ENCODE peak calls at places on chromosomes 3 and 15, in five cellular contexts. One of them, this sample, is unnamed.

GRCh38 chr3:30578479-30578878 is 27.9 kb upstream of the TGFBR2 start:
- DNase-seq in HepG2: peak; percentile 61
- DNase-seq in A549: peak; percentile 77
- DNase-seq in GM12878: no peak
- DNase-seq in K562: no peak
- DNase-seq in this sample: no peak

GRCh38 chr3:34842706-34843478 is 796.4 kb upstream of the ARPP21 start:
- DNase-seq in K562: no peak
- DNase-seq in HepG2: no peak
- DNase-seq in A549: no peak
- DNase-seq in GM12878: no peak
- DNase-seq in this sample: peak; percentile 36

GRCh38 chr3:136141296-136141785 is 54.8 kb downstream of the MSL2 start:
- DNase-seq in A549: no peak
- DNase-seq in HepG2: no peak
- DNase-seq in GM12878: no peak
- DNase-seq in K562: no peak
- DNase-seq in this sample: no peak

GRCh38 chr15:85379403-85380131 is 836 bp upstream of the AKAP13 start:
- DNase-seq in HepG2: no peak
- DNase-seq in A549: peak; percentile 27
- DNase-seq in GM12878: no peak
- DNase-seq in K562: no peak
- DNase-seq in this sample: peak; percentile 28

GRCh38 chr3:130901463-130902204 is 7.8 kb downstream of the ATP2C1 start:
- DNase-seq in K562: no peak
- DNase-seq in GM12878: no peak
- DNase-seq in HepG2: no peak
- DNase-seq in A549: peak; percentile 5
- DNase-seq in this sample: no peak

GRCh38 chr3:59310736-59311135 is 260.9 kb upstream of the CFAP20DC start:
- DNase-seq in HepG2: no peak
- DNase-seq in A549: no peak
- DNase-seq in GM12878: no peak
- DNase-seq in K562: no peak
- DNase-seq in this sample: no peak

GRCh38 chr3:185560676-185561075 is 8.3 kb upstream of the LIPH start:
- DNase-seq in A549: no peak
- DNase-seq in K562: no peak
- DNase-seq in GM12878: no peak
- DNase-seq in HepG2: no peak
- DNase-seq in this sample: peak; percentile 57

GRCh38 chr3:45499529-45499928 is 95.0 kb upstream of the LIMD1 start:
- DNase-seq in HepG2: peak; percentile 12
- DNase-seq in K562: no peak
- DNase-seq in GM12878: no peak
- DNase-seq in A549: peak; percentile 34
- DNase-seq in this sample: peak; percentile 20

GRCh38 chr3:170355738-170356595 is 1.5 kb upstream of the SKIL start:
- DNase-seq in K562: peak; percentile 31
- DNase-seq in HepG2: no peak
- DNase-seq in A549: peak; percentile 66
- DNase-seq in GM12878: peak; percentile 66
- DNase-seq in this sample: peak; percentile 62

GRCh38 chr15:73326157-73326556 is 42.6 kb downstream of the HCN4 start:
- DNase-seq in HepG2: no peak
- DNase-seq in A549: no peak
- DNase-seq in GM12878: no peak
- DNase-seq in K562: no peak
- DNase-seq in this sample: no peak

GRCh38 chr3:22491326-22491725 is 711.8 kb upstream of the UBE2E2 start:
- DNase-seq in HepG2: no peak
- DNase-seq in A549: no peak
- DNase-seq in K562: no peak
- DNase-seq in GM12878: no peak
- DNase-seq in this sample: no peak

GRCh38 chr3:182215881-182216280 is 504.2 kb downstream of the SOX2 start:
- DNase-seq in A549: no peak
- DNase-seq in GM12878: no peak
- DNase-seq in HepG2: no peak
- DNase-seq in K562: no peak
- DNase-seq in this sample: no peak

GRCh38 chr3:64224826-64225606 is at the start of gene PRICKLE2:
- DNase-seq in A549: peak; percentile 90
- DNase-seq in K562: no peak
- DNase-seq in GM12878: peak; percentile 35
- DNase-seq in HepG2: no peak
- DNase-seq in this sample: peak; percentile 86

GRCh38 chr3:65497846-65498245 is 540.9 kb downstream of the MAGI1 start:
- DNase-seq in GM12878: no peak
- DNase-seq in K562: no peak
- DNase-seq in A549: no peak
- DNase-seq in HepG2: no peak
- DNase-seq in this sample: no peak

GRCh38 chr3:179263134-179263533 is 12.2 kb upstream of the KCNMB3 start:
- DNase-seq in HepG2: no peak
- DNase-seq in A549: no peak
- DNase-seq in GM12878: no peak
- DNase-seq in K562: no peak
- DNase-seq in this sample: no peak

GRCh38 chr3:155631323-155632019 is 113.4 kb downstream of the PLCH1 start:
- DNase-seq in K562: no peak
- DNase-seq in HepG2: no peak
- DNase-seq in GM12878: no peak
- DNase-seq in A549: no peak
- DNase-seq in this sample: no peak

GRCh38 chr3:15428539-15428938 is 1.1 kb downstream of the EAF1 start:
- DNase-seq in A549: peak; percentile 15
- DNase-seq in K562: peak; percentile 26
- DNase-seq in GM12878: no peak
- DNase-seq in HepG2: no peak
- DNase-seq in this sample: no peak

GRCh38 chr15:100140527-100141303 is 201.1 kb downstream of the ADAMTS17 start:
- DNase-seq in HepG2: no peak
- DNase-seq in A549: no peak
- DNase-seq in GM12878: no peak
- DNase-seq in K562: no peak
- DNase-seq in this sample: no peak

GRCh38 chr3:45453887-45454286 is 65.5 kb downstream of the LARS2 start:
- DNase-seq in HepG2: no peak
- DNase-seq in GM12878: no peak
- DNase-seq in K562: peak; percentile 30
- DNase-seq in A549: no peak
- DNase-seq in this sample: no peak

GRCh38 chr3:195522254-195523023 is 20.7 kb downstream of the PPP1R2 start:
- DNase-seq in GM12878: no peak
- DNase-seq in A549: peak; percentile 13
- DNase-seq in K562: peak; percentile 51
- DNase-seq in HepG2: no peak
- DNase-seq in this sample: peak; percentile 46

GRCh38 chr3:122858373-122858772 is 63.5 kb downstream of the SLC49A4 start:
- DNase-seq in HepG2: peak; percentile 12
- DNase-seq in A549: peak; percentile 40
- DNase-seq in K562: no peak
- DNase-seq in GM12878: no peak
- DNase-seq in this sample: peak; percentile 19

GRCh38 chr3:42745776-42746454 is 27.1 kb downstream of the CCDC13 start:
- DNase-seq in K562: no peak
- DNase-seq in HepG2: no peak
- DNase-seq in A549: no peak
- DNase-seq in GM12878: no peak
- DNase-seq in this sample: peak; percentile 18

DNA sequence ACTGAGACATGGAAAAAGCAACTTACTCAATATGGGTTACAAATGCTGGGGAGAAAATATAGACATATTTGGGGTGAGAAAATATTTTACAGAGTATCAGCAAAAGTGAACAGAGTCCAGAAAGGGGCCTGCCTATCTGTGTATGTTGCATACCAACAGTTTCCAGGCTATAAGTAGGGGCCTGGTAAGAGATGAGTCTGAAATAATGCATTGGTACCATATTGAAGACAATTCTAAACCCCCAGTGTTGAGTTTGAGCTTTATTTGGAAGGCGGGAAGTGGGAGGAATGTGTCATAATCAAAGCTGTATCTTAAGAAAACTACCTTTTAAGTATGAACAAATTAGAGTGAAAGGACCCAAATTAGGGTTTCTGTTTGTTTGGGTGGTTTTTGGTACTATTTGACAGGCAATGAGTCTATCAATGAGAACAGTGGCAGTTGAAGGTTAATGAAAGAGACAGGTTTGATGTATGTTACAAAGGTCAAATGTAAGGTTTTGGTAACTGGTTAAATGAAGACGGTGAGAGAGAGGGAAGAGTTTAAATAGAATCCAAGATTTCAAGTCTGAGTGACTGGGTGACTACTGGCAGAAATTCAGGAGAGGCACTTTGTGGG is 106.3 kb upstream of the ZBED2 start:
- DNase-seq in A549: no peak
- DNase-seq in K562: no peak
- DNase-seq in GM12878: no peak
- DNase-seq in HepG2: no peak
- DNase-seq in this sample: no peak
- TF ChIP-seq JUNB in A549: no peak
- TF ChIP-seq JUNB in K562: no peak
- TF ChIP-seq JUNB in GM12878: no peak
- TF ChIP-seq JUNB in HepG2: no peak
- TF ChIP-seq JUNB in this sample: no peak

DNA sequence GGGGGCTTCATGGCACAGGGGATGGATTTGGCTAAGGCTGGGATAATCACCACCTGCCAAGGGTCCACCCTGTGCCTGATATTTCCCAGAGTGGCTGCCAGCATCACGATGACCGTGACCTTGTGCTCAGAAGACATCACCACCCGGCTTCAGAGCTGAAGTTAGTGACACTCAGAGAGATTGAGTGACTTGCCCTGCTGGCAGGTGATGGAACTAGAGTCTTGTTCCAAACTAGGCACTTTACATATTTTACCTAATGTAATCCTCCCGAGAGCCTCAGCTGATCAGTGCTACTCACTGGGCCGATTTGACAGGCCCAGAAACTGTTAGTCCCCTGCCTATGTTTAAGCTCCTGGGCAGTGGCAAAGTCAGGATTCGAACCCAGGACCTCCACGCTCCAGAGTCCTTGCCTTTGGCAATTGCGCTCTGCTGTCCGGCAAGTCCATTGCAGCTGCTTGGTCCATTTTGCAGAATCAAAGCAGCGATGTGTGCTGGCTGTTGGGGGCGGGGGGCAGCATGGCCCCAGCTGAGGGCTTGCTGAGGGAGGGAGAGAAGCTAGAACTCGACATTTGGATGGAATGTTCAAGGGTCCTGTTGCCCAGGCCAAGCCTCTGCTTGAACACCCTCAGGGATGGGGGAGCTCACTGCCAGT is 74.8 kb upstream of the GATA2 start:
- DNase-seq in K562: no peak
- DNase-seq in A549: no peak
- DNase-seq in HepG2: no peak
- DNase-seq in GM12878: no peak
- DNase-seq in this sample: peak; percentile 56
- TF ChIP-seq JUNB in K562: no peak
- TF ChIP-seq JUNB in A549: no peak
- TF ChIP-seq JUNB in HepG2: no peak
- TF ChIP-seq JUNB in GM12878: no peak
- TF ChIP-seq JUNB in this sample: no peak

GRCh38 chr3:129597087-129597791 is 9.2 kb downstream of the PLXND1 start:
- DNase-seq in A549: no peak
- DNase-seq in GM12878: no peak
- DNase-seq in HepG2: no peak
- DNase-seq in K562: peak; percentile 67
- DNase-seq in this sample: no peak

GRCh38 chr3:129594907-129595390 is 11.5 kb downstream of the PLXND1 start:
- DNase-seq in K562: no peak
- DNase-seq in A549: no peak
- DNase-seq in HepG2: peak; percentile 76
- DNase-seq in GM12878: no peak
- DNase-seq in this sample: no peak

GRCh38 chr3:129595544-129596193 is 10.8 kb downstream of the PLXND1 start:
- DNase-seq in GM12878: no peak
- DNase-seq in HepG2: peak; percentile 46
- DNase-seq in A549: no peak
- DNase-seq in K562: no peak
- DNase-seq in this sample: no peak

GRCh38 chr3:129597792-129598381 is 8.6 kb downstream of the PLXND1 start:
- DNase-seq in HepG2: no peak
- DNase-seq in K562: no peak
- DNase-seq in GM12878: no peak
- DNase-seq in A549: no peak
- DNase-seq in this sample: peak; percentile 70

DNA sequence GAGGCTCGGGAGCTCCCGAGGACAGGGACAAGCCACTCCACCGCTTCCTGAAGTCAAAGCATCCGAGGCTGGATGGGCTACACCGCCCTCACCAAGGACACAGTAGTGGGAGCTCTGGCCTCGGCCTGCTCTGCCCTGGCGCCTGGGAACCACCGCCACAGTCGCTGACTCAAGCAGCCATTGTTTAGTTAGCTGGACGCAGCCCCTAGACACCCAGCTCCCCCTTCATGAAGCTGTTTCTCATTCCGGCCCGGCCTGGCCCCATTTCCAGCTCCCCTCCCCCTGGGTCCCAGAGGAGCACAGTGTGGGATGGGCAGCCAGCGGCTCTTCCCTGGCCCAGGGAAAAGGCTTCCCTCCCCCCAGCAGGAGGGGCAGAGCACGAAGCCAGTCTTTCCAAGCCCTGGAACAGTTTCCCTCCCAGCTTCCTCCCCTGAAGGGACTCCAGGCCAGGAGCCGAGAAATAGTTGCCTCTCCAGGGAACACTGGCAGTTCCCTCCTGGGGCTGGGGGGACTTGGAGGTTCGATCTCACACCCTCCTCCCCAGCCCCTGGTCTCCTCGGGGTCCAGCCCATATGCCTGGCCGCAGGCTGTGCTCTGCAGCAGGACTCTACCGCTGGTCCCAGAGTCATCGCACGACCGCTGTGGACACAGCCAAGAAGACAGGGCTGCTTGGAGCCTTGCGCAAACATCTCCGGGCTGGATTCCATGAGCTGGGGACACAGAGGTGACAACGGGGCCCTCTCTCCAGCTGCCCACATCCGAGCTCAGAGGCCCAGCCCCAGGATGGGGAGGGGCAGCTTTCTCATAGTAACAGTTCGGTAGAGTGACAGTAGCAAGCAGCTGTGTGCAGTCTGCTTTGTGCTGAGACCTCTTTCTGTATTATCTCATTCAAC is 10.0 kb downstream of the PLXND1 start:
- DNase-seq in K562: peak; percentile 58
- DNase-seq in GM12878: no peak
- DNase-seq in HepG2: peak; percentile 91
- DNase-seq in A549: peak; percentile 44
- DNase-seq in this sample: peak; percentile 53
- TF ChIP-seq JUNB in K562: no peak
- TF ChIP-seq JUNB in GM12878: no peak
- TF ChIP-seq JUNB in HepG2: no peak
- TF ChIP-seq JUNB in A549: no peak
- TF ChIP-seq JUNB in this sample: no peak

DNA sequence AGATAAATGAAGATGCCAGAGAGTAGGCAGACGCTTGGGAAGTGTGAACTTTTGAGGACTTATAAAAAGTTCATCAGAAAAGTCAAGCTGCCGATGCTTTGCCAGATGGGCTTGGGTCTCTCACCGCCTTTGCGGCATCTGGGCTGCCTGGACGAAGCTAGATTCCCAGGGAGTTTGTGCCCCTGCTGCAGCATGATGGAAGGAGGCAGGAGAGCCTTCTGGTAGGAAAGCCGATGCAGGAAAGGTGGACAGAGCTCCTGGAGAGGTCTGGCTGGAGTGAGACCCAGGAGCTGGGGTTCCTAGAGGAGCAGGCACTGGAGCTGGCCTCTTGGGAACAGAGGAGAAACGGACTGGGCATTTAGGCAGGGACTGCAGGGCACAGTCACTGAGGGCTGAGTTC is 51.9 kb upstream of the ATP2B2 start:
- DNase-seq in K562: no peak
- DNase-seq in HepG2: no peak
- DNase-seq in GM12878: no peak
- DNase-seq in A549: no peak
- DNase-seq in this sample: no peak
- TF ChIP-seq JUNB in K562: no peak
- TF ChIP-seq JUNB in HepG2: no peak
- TF ChIP-seq JUNB in GM12878: no peak
- TF ChIP-seq JUNB in A549: no peak
- TF ChIP-seq JUNB in this sample: no peak